ENCODE peak calls at places on chromosomes 12 and 14, in four cellular contexts. U is psoas muscle, E is esophagus squamous epithelium, P is keratinocyte. D is an unnamed sample.

GRCh38 chr12:3022961-3023360 is 54.2 kb upstream of the TSPAN9 start:
- DNase-seq in P (no peak), U (peak), E (no peak), D (no peak)

GRCh38 chr12:62750941-62751843 is 183.8 kb downstream of the PPM1H start:
- DNase-seq in E (no peak), U (no peak), P (no peak), D (no peak)

GRCh38 chr12:13218641-13219040 is 22.1 kb downstream of the EMP1 start:
- DNase-seq in E (no peak), P (no peak), U (no peak), D (no peak)

GRCh38 chr12:65956056-65956738 is 131.9 kb downstream of the HMGA2 start:
- DNase-seq in E (no peak), P (no peak), U (no peak), D (no peak)

GRCh38 chr12:81296556-81297305 is 218.9 kb downstream of the ACSS3 start:
- DNase-seq in E (no peak), P (no peak), U (no peak), D (no peak)

GRCh38 chr12:57126561-57126960 is 1.7 kb upstream of the LRP1 start:
- DNase-seq in E (no peak), P (no peak), U (no peak), D (no peak)

GRCh38 chr12:50971946-50972345 is 19.6 kb downstream of the HIGD1C start:
- DNase-seq in E (no peak), P (no peak), U (no peak), D (no peak)

GRCh38 chr14:22549981-22550670 is 38.9 kb downstream of the DAD1 start:
- DNase-seq in E (no peak), P (no peak), U (no peak), D (no peak)

GRCh38 chr14:51825926-51826325 is 34.5 kb upstream of the GNG2 start:
- DNase-seq in U (no peak), P (no peak), E (no peak), D (no peak)

GRCh38 chr12:132259364-132259871 is 70.0 kb downstream of the GALNT9 start:
- DNase-seq in P (no peak), U (no peak), E (no peak), D (no peak)

GRCh38 chr12:12282761-12283160 is 15.9 kb upstream of the LRP6 start:
- DNase-seq in U (no peak), E (no peak), P (no peak), D (no peak)

GRCh38 chr12:14883663-14884062 is 2.0 kb downstream of the MGP start:
- DNase-seq in P (no peak), E (no peak), U (no peak), D (no peak)

GRCh38 chr12:57101892-57102695 is 9.1 kb downstream of the STAT6 start:
- DNase-seq in E (no peak), U (no peak), P (no peak), D (no peak)

GRCh38 chr14:73820631-73821030 is 31.0 kb upstream of the PTGR2 start:
- DNase-seq in P (no peak), E (no peak), U (no peak), D (no peak)

GRCh38 chr12:122483969-122484368 is 16.8 kb downstream of the ZCCHC8 start:
- DNase-seq in P (no peak), U (no peak), E (no peak), D (no peak)

GRCh38 chr14:93262446-93262845 is 55.4 kb downstream of the UBR7 start:
- DNase-seq in P (no peak), E (no peak), U (no peak), D (no peak)

GRCh38 chr14:87628129-87628528 is 364.9 kb downstream of the GALC start:
- DNase-seq in P (no peak), U (no peak), E (no peak), D (no peak)

GRCh38 chr12:6697584-6698351 is 2.8 kb downstream of the PIANP start:
- DNase-seq in E (no peak), P (no peak), U (no peak), D (no peak)

GRCh38 chr12:116423053-116423452 is 136.1 kb upstream of the MAP1LC3B2 start:
- DNase-seq in E (no peak), P (no peak), U (no peak), D (no peak)

GRCh38 chr12:5506821-5507231 is 74.9 kb downstream of the NTF3 start:
- DNase-seq in U (peak), E (no peak), P (no peak), D (peak)

GRCh38 chr14:65310568-65310967 is 102.0 kb upstream of the FUT8 start:
- DNase-seq in U (no peak), P (no peak), E (no peak), D (no peak)

GRCh38 chr14:89121961-89122675 is 294.9 kb downstream of the FOXN3 start:
- DNase-seq in P (no peak), E (no peak), U (no peak), D (no peak)

GRCh38 chr12:26028953-26029740 is 70.7 kb downstream of the RASSF8 start:
- DNase-seq in P (no peak), U (no peak), E (no peak), D (no peak)

GRCh38 chr12:79381246-79382208 is 309.2 kb downstream of the PAWR start:
- DNase-seq in U (no peak), E (no peak), P (no peak), D (no peak)

GRCh38 chr14:55832974-55833373 is 253.0 kb downstream of the KTN1 start:
- DNase-seq in U (no peak), P (no peak), E (no peak), D (no peak)

GRCh38 chr12:34602213-34602940 is 580.1 kb downstream of the ALG10 start:
- DNase-seq in E (no peak), P (no peak), U (no peak), D (no peak)

GRCh38 chr12:121295123-121295745 is 1.3 kb downstream of the CAMKK2 start:
- DNase-seq in E (no peak), U (no peak), P (no peak), D (no peak)

GRCh38 chr12:88314706-88315105 is 172.6 kb downstream of the TMTC3 start:
- DNase-seq in P (no peak), E (no peak), U (no peak), D (no peak)

GRCh38 chr12:81257952-81258551 is 180.2 kb downstream of the ACSS3 start:
- DNase-seq in U (no peak), E (no peak), P (no peak), D (no peak)

GRCh38 chr14:56271988-56272387 is 153.8 kb downstream of the PELI2 start:
- DNase-seq in P (no peak), E (no peak), U (no peak), D (no peak)

DNA sequence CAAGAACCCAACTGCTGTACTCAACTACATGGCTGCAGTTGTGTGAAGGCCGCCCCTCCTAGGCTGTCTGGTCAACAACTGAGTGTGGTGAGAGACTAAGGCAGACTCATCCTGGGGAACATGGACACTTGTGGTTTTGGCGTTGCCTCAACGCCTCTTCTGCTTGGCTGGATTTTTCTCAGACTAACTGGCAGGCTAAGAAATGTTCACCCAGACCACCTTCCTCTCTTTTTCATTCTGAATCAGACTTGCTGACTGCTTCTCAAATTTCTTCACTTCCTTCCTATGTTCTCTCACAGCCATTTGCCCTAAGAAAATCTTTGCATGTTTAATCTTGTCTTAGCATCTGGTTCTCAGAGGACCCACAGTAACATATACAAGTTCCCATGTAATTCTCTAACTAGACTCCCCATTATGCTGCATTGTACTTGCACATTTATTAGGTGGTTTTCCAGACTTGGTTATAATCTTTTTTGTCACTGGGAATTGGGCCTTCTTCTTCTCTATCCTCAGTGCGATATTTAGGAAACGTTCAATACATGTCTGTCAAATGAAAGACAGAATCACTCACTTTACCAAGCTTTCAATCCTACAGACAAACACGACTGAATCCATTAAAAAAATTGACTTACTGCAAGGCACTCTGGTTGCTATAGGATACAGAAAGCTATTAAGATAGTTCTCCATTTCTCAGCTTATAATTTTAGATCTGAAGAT is 327.6 kb downstream of the CCER1 start:
- DNase-seq in E (no peak), U (no peak), P (no peak), D (no peak)
- H3K27ac ChIP-seq in E (no peak), U (no peak), P (no peak), D (no peak)

GRCh38 chr12:4210158-4210557 is 63.4 kb upstream of the CCND2 start:
- DNase-seq in P (no peak), E (no peak), U (no peak), D (no peak)
- H3K4me3 ChIP-seq in P (no peak), E (no peak), U (no peak), D (no peak)

GRCh38 chr14:99036594-99037293 is 235.3 kb downstream of the BCL11B start:
- DNase-seq in E (no peak), U (no peak), P (no peak), D (peak)

GRCh38 chr14:99039316-99040041 is 232.5 kb downstream of the BCL11B start:
- DNase-seq in E (no peak), U (no peak), P (no peak), D (no peak)

GRCh38 chr14:99037777-99038176 is 234.2 kb downstream of the BCL11B start:
- DNase-seq in E (no peak), U (no peak), P (no peak), D (no peak)

GRCh38 chr14:99040047-99040446 is 231.9 kb downstream of the BCL11B start:
- DNase-seq in P (no peak), U (no peak), E (no peak), D (no peak)

GRCh38 chr14:99038401-99038800 is 233.6 kb downstream of the BCL11B start:
- DNase-seq in P (no peak), E (no peak), U (no peak), D (no peak)
- H3K27ac ChIP-seq in P (no peak), E (no peak), U (no peak), D (no peak)

GRCh38 chr14:32078794-32079663 is 1.9 kb downstream of the ARHGAP5 start:
- DNase-seq in E (no peak), U (no peak), P (no peak), D (no peak)
- H3K4me3 ChIP-seq in E (peak), U (peak), P (peak), D (peak)

GRCh38 chr12:93128332-93128707 is 199.2 kb upstream of the EEA1 start:
- DNase-seq in P (no peak), E (no peak), U (peak), D (peak)

GRCh38 chr12:93127582-93128331 is 198.7 kb upstream of the EEA1 start:
- DNase-seq in P (no peak), U (peak), E (no peak), D (peak)

GRCh38 chr12:93127107-93127560 is 198.0 kb upstream of the EEA1 start:
- DNase-seq in U (peak), E (no peak), P (no peak), D (no peak)

GRCh38 chr12:93133361-93133760 is 204.3 kb upstream of the EEA1 start:
- DNase-seq in U (no peak), P (no peak), E (no peak), D (no peak)

GRCh38 chr12:93130371-93131049 is 201.4 kb upstream of the EEA1 start:
- DNase-seq in E (no peak), P (no peak), U (no peak), D (no peak)
- H3K27ac ChIP-seq in E (no peak), P (no peak), U (no peak), D (peak)

GRCh38 chr12:20525064-20525610 is 156.8 kb downstream of the PDE3A start:
- DNase-seq in P (no peak), E (no peak), U (no peak), D (no peak)

GRCh38 chr12:20524113-20524512 is 155.8 kb downstream of the PDE3A start:
- DNase-seq in P (no peak), U (no peak), E (no peak), D (no peak)

GRCh38 chr12:20523658-20524057 is 155.3 kb downstream of the PDE3A start:
- DNase-seq in P (no peak), U (no peak), E (no peak), D (no peak)

GRCh38 chr12:20527396-20528154 is 159.2 kb downstream of the PDE3A start:
- DNase-seq in E (no peak), U (no peak), P (no peak), D (no peak)

GRCh38 chr12:20528208-20528607 is 159.9 kb downstream of the PDE3A start:
- DNase-seq in E (no peak), U (no peak), P (no peak), D (no peak)
- H3K4me3 ChIP-seq in E (no peak), U (no peak), P (no peak), D (no peak)

D was measured in left ventricle myocardium inferior.